ENCODE peak calls at places on chromosome 22, in four cellular contexts. I, L, Z and X are unnamed samples.

GRCh38 chr22:22099833-22100812 is 117.5 kb upstream of the TOP3B start:
- DNase-seq in I (peak), L (no peak), Z (peak), X (no peak)

GRCh38 chr22:48084041-48084748 is 1321.7 kb downstream of the TBC1D22A start:
- DNase-seq in I (no peak), L (no peak), Z (no peak), X (no peak)

GRCh38 chr22:45818130-45819085 is 146.8 kb downstream of the ATXN10 start:
- DNase-seq in I (no peak), L (no peak), Z (no peak), X (no peak)

GRCh38 chr22:36113121-36113520 is 47.4 kb downstream of the APOL3 start:
- DNase-seq in I (no peak), L (no peak), Z (no peak), X (no peak)

GRCh38 chr22:41523464-41524221 is 20.6 kb downstream of the POLR3H start:
- DNase-seq in I (no peak), L (peak), Z (no peak), X (peak)

GRCh38 chr22:39567135-39567946 is 3.2 kb upstream of the CACNA1I start:
- DNase-seq in I (peak), L (no peak), Z (no peak), X (no peak)

GRCh38 chr22:44351037-44351436 is 38.3 kb upstream of the SHISAL1 start:
- DNase-seq in I (no peak), L (no peak), Z (no peak), X (no peak)

GRCh38 chr22:22933100-22933806 is 45.6 kb downstream of the IGLL5 start:
- DNase-seq in I (no peak), L (no peak), Z (no peak), X (no peak)

GRCh38 chr22:50641696-50642607 is 14.0 kb upstream of the ARSA start:
- DNase-seq in I (no peak), L (no peak), Z (no peak), X (peak)

GRCh38 chr22:42645938-42646568 is 3.1 kb downstream of the CYB5R3 start:
- DNase-seq in I (no peak), L (no peak), Z (no peak), X (no peak)

GRCh38 chr22:27393371-27393770 is 408.2 kb downstream of the MN1 start:
- DNase-seq in I (no peak), L (no peak), Z (no peak), X (no peak)

GRCh38 chr22:17917490-17917983 is 106.8 kb downstream of the MICAL3 start:
- DNase-seq in I (peak), L (no peak), Z (no peak), X (no peak)

GRCh38 chr22:25475554-25476022 is 88.9 kb upstream of the GRK3 start:
- DNase-seq in I (no peak), L (peak), Z (peak), X (no peak)

GRCh38 chr22:36238348-36239149 is 778 bp downstream of the APOL2 start:
- DNase-seq in I (peak), L (no peak), Z (peak), X (no peak)

GRCh38 chr22:50728523-50728931 is 9.5 kb upstream of the ACR start:
- DNase-seq in I (no peak), L (no peak), Z (no peak), X (no peak)

GRCh38 chr22:20028855-20029549 is 8.1 kb downstream of the TANGO2 start:
- DNase-seq in I (no peak), L (no peak), Z (no peak), X (no peak)

GRCh38 chr22:39024923-39025322 is 4.0 kb downstream of the APOBEC3D start:
- DNase-seq in I (no peak), L (no peak), Z (no peak), X (no peak)

GRCh38 chr22:46377566-46378498 is 42.3 kb downstream of the TRMU start:
- DNase-seq in I (no peak), L (peak), Z (peak), X (peak)

GRCh38 chr22:23750744-23751440 is at the start of gene ZNF70:
- DNase-seq in I (peak), L (peak), Z (peak), X (peak)

GRCh38 chr22:50535113-50535512 is 5.3 kb upstream of the TYMP start:
- DNase-seq in I (no peak), L (no peak), Z (no peak), X (no peak)

GRCh38 chr22:20646906-20647305 is 127.0 kb upstream of the SERPIND1 start:
- DNase-seq in I (no peak), L (no peak), Z (no peak), X (peak)

GRCh38 chr22:45577746-45578523 is 75.3 kb downstream of the FBLN1 start:
- DNase-seq in I (peak), L (peak), Z (peak), X (peak)

GRCh38 chr22:20268350-20269012 is 363 bp upstream of the RTN4R start:
- DNase-seq in I (peak), L (peak), Z (peak), X (peak)

GRCh38 chr22:17867160-17867785 is 93.0 kb upstream of the BID start:
- DNase-seq in I (no peak), L (no peak), Z (peak), X (no peak)

GRCh38 chr22:46033256-46034200 is 56.6 kb upstream of the WNT7B start:
- DNase-seq in I (no peak), L (no peak), Z (no peak), X (peak)